ENCODE peak calls at places on chromosomes 5 and 9, in five cellular contexts. M is neural progenitor cell; Y is IMR-90; A is CD8-positive, alpha-beta T cell; T is A549. K is an unnamed sample.

GRCh38 chr5:135977375-135977928 is 22.7 kb upstream of the LECT2 start:
- DNase-seq in T (peak), Y (peak), M (peak), A (peak), K (no peak)

GRCh38 chr9:120477534-120478001 is 102.4 kb downstream of the CDK5RAP2 start:
- DNase-seq in M (peak), A (no peak), Y (peak), T (peak), K (peak)

GRCh38 chr5:142017832-142018427 is 5.1 kb upstream of the GNPDA1 start:
- DNase-seq in T (no peak), A (no peak), M (no peak), Y (peak), K (no peak)

GRCh38 chr9:14258840-14259239 is 55.1 kb downstream of the NFIB start:
- DNase-seq in A (no peak), T (no peak), M (no peak), Y (peak), K (peak)

GRCh38 chr9:133591116-133591910 is 17.9 kb downstream of the FAM163B start:
- DNase-seq in T (no peak), Y (no peak), A (no peak), M (no peak), K (no peak)

GRCh38 chr5:170826117-170826516 is 35.7 kb upstream of the RANBP17 start:
- DNase-seq in Y (no peak), A (no peak), T (no peak), M (no peak), K (no peak)

GRCh38 chr9:438961-439768 is 224.5 kb downstream of the DOCK8 start:
- DNase-seq in M (no peak), Y (no peak), T (no peak), A (no peak), K (no peak)

GRCh38 chr5:151775025-151775606 is 3.4 kb downstream of the G3BP1 start:
- DNase-seq in T (no peak), A (no peak), Y (no peak), M (no peak), K (no peak)

GRCh38 chr9:69580582-69580945 is 91.6 kb downstream of the APBA1 start:
- DNase-seq in M (no peak), A (no peak), Y (no peak), T (no peak), K (no peak)

GRCh38 chr5:142720561-142721275 is 34.8 kb upstream of the FGF1 start:
- DNase-seq in A (no peak), Y (peak), M (no peak), T (peak), K (peak)

GRCh38 chr9:116000748-116001329 is 152.8 kb upstream of the PAPPA start:
- DNase-seq in A (no peak), Y (no peak), T (peak), M (peak), K (no peak)

GRCh38 chr9:89889865-89890264 is 285.1 kb downstream of the GADD45G start:
- DNase-seq in M (no peak), Y (no peak), A (peak), T (no peak), K (no peak)

GRCh38 chr5:91074615-91075014 is 308.5 kb downstream of the ARRDC3 start:
- DNase-seq in Y (peak), M (no peak), T (peak), A (no peak), K (no peak)

GRCh38 chr5:52840286-52841050 is 52.8 kb downstream of the ITGA1 start:
- DNase-seq in Y (peak), A (no peak), T (no peak), M (peak), K (no peak)

GRCh38 chr9:14031015-14031414 is 282.9 kb downstream of the NFIB start:
- DNase-seq in M (peak), T (no peak), Y (peak), A (no peak), K (no peak)

GRCh38 chr9:1791191-1791590 is 224.0 kb upstream of the SMARCA2 start:
- DNase-seq in M (no peak), A (no peak), T (no peak), Y (no peak), K (no peak)

GRCh38 chr5:21663082-21663481 is 1190.1 kb downstream of the CDH12 start:
- DNase-seq in M (no peak), Y (no peak), A (no peak), T (peak), K (no peak)
- TF ChIP-seq CTCF in M (peak), Y (no peak), A (no peak), T (no peak), K (no peak)

GRCh38 chr5:124660229-124661093 is 86.0 kb downstream of the ZNF608 start:
- DNase-seq in A (no peak), M (peak), Y (no peak), T (peak), K (peak)

GRCh38 chr5:124661317-124662141 is 84.9 kb downstream of the ZNF608 start:
- DNase-seq in M (peak), A (no peak), Y (peak), T (peak), K (peak)

GRCh38 chr5:124663101-124663506 is 83.3 kb downstream of the ZNF608 start:
- DNase-seq in Y (no peak), M (peak), T (no peak), A (no peak), K (no peak)

GRCh38 chr5:124664287-124664686 is 82.2 kb downstream of the ZNF608 start:
- DNase-seq in M (no peak), T (no peak), A (no peak), Y (no peak), K (no peak)

DNA sequence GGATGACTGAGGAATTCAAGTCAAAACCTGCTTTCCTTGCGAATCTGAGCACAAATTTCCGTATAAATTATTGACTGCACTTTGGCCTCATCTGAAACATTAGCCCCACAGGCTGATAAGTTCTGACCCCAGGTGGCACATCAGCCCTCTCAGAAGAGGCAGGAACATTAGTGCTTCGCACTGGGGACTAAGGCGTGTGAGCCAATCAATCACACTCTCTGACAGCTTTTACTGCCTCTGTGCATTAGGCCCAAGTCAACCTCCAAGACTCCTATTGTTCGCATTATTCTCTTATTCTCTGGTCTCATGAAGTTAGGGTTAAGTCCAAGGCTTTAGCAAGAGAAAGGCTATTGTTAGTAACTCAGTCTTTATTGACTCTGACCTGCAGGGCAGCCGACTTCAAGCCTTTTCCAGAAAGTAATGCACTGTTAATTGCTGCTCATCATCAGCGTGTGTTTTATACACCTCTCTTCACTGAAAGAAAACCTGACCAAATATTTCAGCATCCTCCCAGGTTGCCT is 84.1 kb downstream of the ZNF608 start:
- DNase-seq in M (peak), A (no peak), T (peak), Y (no peak), K (no peak)
- H3K27ac ChIP-seq in M (peak), A (no peak), T (peak), Y (peak), K (peak)

DNA sequence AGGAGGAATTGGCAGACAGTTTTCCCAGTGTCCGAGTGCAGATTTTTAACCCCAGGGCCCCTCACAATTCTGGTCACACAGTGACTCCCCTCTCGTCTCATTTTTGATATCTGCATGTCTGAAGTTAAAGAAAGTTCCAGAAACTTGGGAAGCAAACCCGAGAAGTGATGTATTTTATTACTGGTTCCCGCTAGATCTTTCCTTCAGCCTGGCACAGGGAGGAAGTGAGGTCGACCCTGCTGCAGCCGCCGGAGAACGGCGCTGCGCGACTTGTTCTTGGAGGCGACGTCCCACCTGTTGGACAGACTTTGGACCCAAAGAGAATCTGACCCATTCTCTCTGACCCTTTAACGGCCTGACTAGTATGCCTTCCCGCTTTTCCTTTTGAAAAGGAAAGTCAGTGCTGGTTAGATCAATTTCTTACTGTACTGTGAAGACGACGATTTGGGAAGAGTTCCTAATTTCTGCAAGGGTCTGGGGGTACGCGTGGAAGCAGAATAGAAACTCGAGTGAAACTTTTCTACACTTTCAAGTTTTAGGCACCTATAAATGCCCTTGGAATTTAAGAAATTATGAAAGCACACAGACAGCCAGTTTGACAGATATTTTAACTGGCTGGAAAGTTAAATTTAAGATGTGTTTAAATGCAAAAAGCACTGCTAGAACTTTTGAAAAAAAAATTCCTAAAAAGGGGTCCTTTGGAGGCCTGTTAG is 748 bp downstream of the OTULIN start:
- DNase-seq in A (no peak), T (peak), M (peak), Y (no peak), K (peak)
- TF ChIP-seq CTCF in A (no peak), T (no peak), M (no peak), Y (no peak), K (no peak)

GRCh38 chr9:129242971-129243561 is 65.0 kb upstream of the IER5L start:
- DNase-seq in A (no peak), T (no peak), Y (peak), M (no peak), K (no peak)
- H3K27ac ChIP-seq in A (no peak), T (no peak), Y (peak), M (no peak), K (no peak)

DNA sequence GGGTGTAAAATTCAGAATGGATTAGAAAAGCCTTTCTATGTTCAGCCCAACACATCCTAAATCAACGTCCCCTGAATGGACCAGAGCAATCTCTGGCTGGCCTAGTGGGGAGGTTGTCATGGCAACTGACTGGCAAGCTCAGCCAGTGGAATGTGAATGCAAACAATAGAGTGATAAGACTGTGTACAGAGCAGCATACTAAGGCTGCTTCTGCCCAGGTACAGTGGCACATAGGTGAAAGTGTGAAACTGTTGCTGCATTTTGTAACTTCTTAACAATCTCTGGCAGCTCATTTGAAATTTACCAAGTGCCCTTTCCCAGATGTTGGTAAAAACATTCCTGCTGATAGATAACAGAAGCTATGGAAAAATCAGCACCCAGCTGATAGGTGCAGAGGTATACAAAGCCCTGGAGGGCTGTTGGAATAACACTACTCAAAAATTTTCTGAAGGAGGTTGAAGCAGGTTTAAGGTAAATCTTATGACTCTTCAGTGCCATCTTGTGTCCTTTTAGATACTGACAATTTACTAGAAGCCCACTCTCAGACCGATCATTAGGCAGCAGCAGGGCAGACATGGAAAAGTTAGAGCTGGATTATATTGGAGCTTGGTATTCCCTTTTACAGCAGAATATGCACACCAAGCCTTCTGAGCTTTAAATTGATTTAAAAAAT is 267.3 kb downstream of the RAB3C start:
- DNase-seq in A (no peak), Y (peak), M (peak), T (peak), K (peak)
- TF ChIP-seq CTCF in A (peak), Y (peak), M (peak), T (peak), K (peak)